ENCODE peak calls at places on chromosomes 3 and 15, in five cellular contexts. N is iris pigment epithelial cell, H is fibroblast of the conjunctiva, L is colonic mucosa, C is fibroblast of lung. E is an unnamed sample.

GRCh38 chr15:84725001-84725491 is 9.1 kb upstream of the SEC11A start:
- DNase-seq in N (peak; percentile 45), H (no peak), L (no peak), C (no peak), E (peak; percentile 82)

GRCh38 chr15:88456733-88457132 is 10.5 kb downstream of the MRPL46 start:
- DNase-seq in N (no peak), H (no peak), L (no peak), C (no peak), E (no peak)

GRCh38 chr3:33773627-33774026 is 24.8 kb upstream of the PDCD6IP start:
- DNase-seq in N (no peak), H (no peak), L (no peak), C (no peak), E (no peak)

GRCh38 chr3:186092360-186093070 is 16.4 kb downstream of the ETV5 start:
- DNase-seq in N (no peak), H (no peak), L (no peak), C (no peak), E (no peak)

GRCh38 chr15:44308415-44308814 is 19.9 kb downstream of the GOLM2 start:
- DNase-seq in N (no peak), H (no peak), L (no peak), C (no peak), E (peak; percentile 82)

GRCh38 chr3:114221165-114221880 is 16.1 kb downstream of the ZNF80 start:
- DNase-seq in N (peak; percentile 17), H (no peak), L (no peak), C (no peak), E (peak; percentile 61)

GRCh38 chr3:192303235-192303634 is 424.1 kb downstream of the FGF12 start:
- DNase-seq in N (no peak), H (no peak), L (no peak), C (no peak), E (no peak)

GRCh38 chr3:120113128-120114116 is 19.2 kb upstream of the GSK3B start:
- DNase-seq in N (peak; percentile 68), H (peak; percentile 23), L (no peak), C (peak; percentile 64), E (no peak)

GRCh38 chr3:45647148-45647619 is 42.0 kb upstream of the SACM1L start:
- DNase-seq in N (peak; percentile 95), H (peak; percentile 84), L (peak; percentile 53), C (peak; percentile 94), E (no peak)

GRCh38 chr3:177483182-177483967 is 286.1 kb upstream of the TBL1XR1 start:
- DNase-seq in N (peak; percentile 26), H (no peak), L (no peak), C (no peak), E (peak; percentile 24)